ENCODE peak calls at places on chromosome 15, in seven cellular contexts. M, P, R, H, X, E and U are unnamed samples.

GRCh38 chr15:67253517-67254237 is 784 bp downstream of the AAGAB start:
- DNase-seq in M (peak), P (no peak), R (no peak), H (peak), X (no peak), E (no peak), U (no peak)

GRCh38 chr15:74179983-74180688 is 6.6 kb downstream of the ISLR start:
- DNase-seq in M (peak), P (no peak), R (peak), H (peak), X (no peak), E (peak), U (no peak)

GRCh38 chr15:38088971-38089370 is 154.5 kb downstream of the TMCO5A start:
- DNase-seq in M (peak), P (no peak), R (no peak), H (no peak), X (no peak), E (no peak), U (no peak)

GRCh38 chr15:58748040-58748786 is 1.3 kb downstream of the ADAM10 start:
- DNase-seq in M (no peak), P (peak), R (no peak), H (no peak), X (no peak), E (no peak), U (no peak)

GRCh38 chr15:66842710-66843441 is 140.8 kb downstream of the SMAD6 start:
- DNase-seq in M (peak), P (no peak), R (peak), H (peak), X (no peak), E (peak), U (peak)

GRCh38 chr15:32657198-32657886 is 15.8 kb downstream of the SCG5 start:
- DNase-seq in M (no peak), P (peak), R (no peak), H (peak), X (no peak), E (no peak), U (no peak)

GRCh38 chr15:80597081-80597480 is 98.0 kb upstream of the ABHD17C start:
- DNase-seq in M (no peak), P (no peak), R (no peak), H (no peak), X (no peak), E (no peak), U (no peak)

GRCh38 chr15:31251165-31251564 is 75.5 kb upstream of the KLF13 start:
- DNase-seq in M (no peak), P (no peak), R (no peak), H (no peak), X (no peak), E (no peak), U (no peak)

GRCh38 chr15:26866298-26867198 is at the start of gene GABRA5:
- DNase-seq in M (peak), P (no peak), R (peak), H (peak), X (no peak), E (no peak), U (no peak)

GRCh38 chr15:68635142-68635541 is 56.3 kb downstream of the CORO2B start:
- DNase-seq in M (peak), P (no peak), R (peak), H (no peak), X (no peak), E (no peak), U (no peak)

GRCh38 chr15:96047255-96047931 is 283.1 kb upstream of the NR2F2 start:
- DNase-seq in M (peak), P (no peak), R (no peak), H (peak), X (no peak), E (no peak), U (no peak)

GRCh38 chr15:78149805-78150751 is 916 bp downstream of the IDH3A start:
- DNase-seq in M (no peak), P (no peak), R (no peak), H (peak), X (no peak), E (no peak), U (no peak)

GRCh38 chr15:74036271-74037170 is 42.0 kb downstream of the PML start:
- DNase-seq in M (peak), P (no peak), R (peak), H (peak), X (no peak), E (no peak), U (no peak)

GRCh38 chr15:69757186-69757585 is 304.6 kb downstream of the RPLP1 start:
- DNase-seq in M (no peak), P (no peak), R (no peak), H (peak), X (peak), E (no peak), U (no peak)

GRCh38 chr15:50298340-50298739 is 32.8 kb upstream of the HDC start:
- DNase-seq in M (peak), P (no peak), R (no peak), H (no peak), X (no peak), E (no peak), U (no peak)

GRCh38 chr15:45594322-45594721 is 7.1 kb downstream of the BLOC1S6 start:
- DNase-seq in M (no peak), P (no peak), R (no peak), H (no peak), X (no peak), E (no peak), U (no peak)

GRCh38 chr15:24823473-24823872 is 131.3 kb upstream of the SNRPN start:
- DNase-seq in M (no peak), P (no peak), R (peak), H (no peak), X (no peak), E (no peak), U (no peak)

GRCh38 chr15:75923756-75924155 is 20.1 kb downstream of the FBXO22 start:
- DNase-seq in M (no peak), P (no peak), R (no peak), H (no peak), X (no peak), E (no peak), U (no peak)

GRCh38 chr15:75644376-75644775 is 3.3 kb upstream of the SNX33 start:
- DNase-seq in M (no peak), P (no peak), R (no peak), H (no peak), X (no peak), E (no peak), U (no peak)

GRCh38 chr15:86892774-86893449 is 813.2 kb downstream of the AGBL1 start:
- DNase-seq in M (peak), P (no peak), R (no peak), H (peak), X (no peak), E (no peak), U (no peak)

GRCh38 chr15:80875568-80875967 is 96.4 kb downstream of the CEMIP start:
- DNase-seq in M (no peak), P (no peak), R (peak), H (peak), X (no peak), E (peak), U (no peak)

GRCh38 chr15:62020576-62021160 is 39.6 kb downstream of the VPS13C start:
- DNase-seq in M (no peak), P (no peak), R (no peak), H (peak), X (no peak), E (no peak), U (no peak)

GRCh38 chr15:85296615-85297402 is 83.6 kb upstream of the AKAP13 start:
- DNase-seq in M (peak), P (peak), R (peak), H (peak), X (peak), E (no peak), U (peak)

GRCh38 chr15:70200511-70200991 is 102.8 kb upstream of the TLE3 start:
- DNase-seq in M (peak), P (no peak), R (no peak), H (no peak), X (no peak), E (peak), U (no peak)

GRCh38 chr15:98787936-98788757 is 139.8 kb downstream of the IGF1R start:
- DNase-seq in M (no peak), P (no peak), R (no peak), H (peak), X (no peak), E (no peak), U (peak)

DNA sequence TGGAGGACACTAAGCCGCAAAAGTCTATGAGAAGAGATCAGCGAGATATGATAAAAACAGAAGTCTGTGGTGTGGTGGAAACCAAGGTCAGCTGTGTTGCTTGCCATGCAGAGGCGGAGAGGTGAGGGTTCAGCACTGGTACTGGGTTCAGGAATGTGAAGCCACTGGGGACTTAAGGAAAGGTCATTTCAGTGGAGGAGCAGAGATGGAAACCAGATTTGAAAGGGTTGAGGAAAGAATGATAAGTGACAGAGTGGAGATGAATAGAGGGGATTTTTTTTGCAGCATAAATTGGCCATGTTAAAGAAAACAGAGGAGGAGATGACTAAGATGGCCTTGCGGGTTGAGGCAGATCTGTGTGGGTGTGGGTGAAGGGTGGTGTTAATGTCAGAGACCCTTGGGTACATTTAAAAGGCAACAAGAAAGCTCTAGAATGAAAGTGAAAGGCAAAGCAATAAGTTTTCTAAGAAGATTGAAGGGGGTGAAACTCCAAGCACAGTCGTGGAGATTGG is 265.5 kb downstream of the ADAMTSL3 start:
- DNase-seq in M (no peak), P (peak), R (no peak), H (no peak), X (no peak), E (no peak), U (no peak)
- TF ChIP-seq CTCF in M (no peak), P (no peak), R (no peak), H (no peak), X (no peak), E (no peak), U (no peak)

GRCh38 chr15:42503822-42504221 is 8.4 kb downstream of the SNAP23 start:
- DNase-seq in M (no peak), P (no peak), R (no peak), H (no peak), X (no peak), E (no peak), U (no peak)
- TF ChIP-seq CTCF in M (no peak), P (no peak), R (no peak), H (no peak), X (no peak), E (no peak), U (no peak)

DNA sequence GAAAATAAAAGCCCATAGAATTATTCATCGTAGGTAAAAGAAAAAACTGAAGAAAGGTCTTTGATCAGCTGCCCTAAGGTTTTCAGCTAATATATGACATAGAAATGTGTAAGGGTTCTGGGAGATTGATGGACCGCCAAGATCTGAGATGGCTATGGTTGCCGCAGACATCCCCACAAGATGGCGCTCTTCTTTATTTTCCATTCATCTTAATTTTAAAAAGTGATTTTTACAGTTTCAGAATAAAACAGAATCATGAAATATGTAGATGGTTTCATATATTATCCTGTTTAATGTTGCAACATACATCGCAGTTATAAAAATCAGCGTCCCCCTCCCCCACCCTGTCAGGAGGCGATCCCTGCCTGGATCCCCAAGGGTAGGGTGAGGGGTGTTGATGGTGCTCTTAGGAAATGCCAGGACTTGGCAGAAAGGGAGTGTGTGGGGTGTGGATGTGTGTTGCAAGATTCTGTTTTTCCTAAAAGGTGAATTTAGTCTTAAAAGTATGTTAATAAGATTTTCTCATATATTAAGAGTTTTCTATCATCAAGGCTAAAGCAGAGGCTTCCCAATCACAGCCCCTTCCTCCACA is 68.8 kb downstream of the ANXA2 start:
- DNase-seq in M (peak), P (peak), R (no peak), H (peak), X (peak), E (no peak), U (no peak)
- TF ChIP-seq CTCF in M (peak), P (peak), R (peak), H (peak), X (peak), E (peak), U (peak)

GRCh38 chr15:95018888-95019545 is 787.7 kb downstream of the MCTP2 start:
- DNase-seq in M (peak), P (no peak), R (no peak), H (peak), X (no peak), E (no peak), U (no peak)

GRCh38 chr15:95017950-95018349 is 786.6 kb downstream of the MCTP2 start:
- DNase-seq in M (no peak), P (no peak), R (peak), H (peak), X (no peak), E (peak), U (no peak)

GRCh38 chr15:95016511-95017219 is 785.3 kb downstream of the MCTP2 start:
- DNase-seq in M (peak), P (no peak), R (peak), H (peak), X (no peak), E (no peak), U (no peak)

GRCh38 chr15:95013379-95013778 is 782.0 kb downstream of the MCTP2 start:
- DNase-seq in M (no peak), P (no peak), R (no peak), H (no peak), X (no peak), E (no peak), U (no peak)
- TF ChIP-seq CTCF in M (no peak), P (no peak), R (no peak), H (no peak), X (no peak), E (no peak), U (no peak)

GRCh38 chr15:40038654-40039543 is at the start of gene SRP14:
- DNase-seq in M (peak), P (peak), R (peak), H (peak), X (peak), E (peak), U (peak)
- TF ChIP-seq CTCF in M (no peak), P (no peak), R (peak), H (no peak), X (no peak), E (no peak), U (no peak)

DNA sequence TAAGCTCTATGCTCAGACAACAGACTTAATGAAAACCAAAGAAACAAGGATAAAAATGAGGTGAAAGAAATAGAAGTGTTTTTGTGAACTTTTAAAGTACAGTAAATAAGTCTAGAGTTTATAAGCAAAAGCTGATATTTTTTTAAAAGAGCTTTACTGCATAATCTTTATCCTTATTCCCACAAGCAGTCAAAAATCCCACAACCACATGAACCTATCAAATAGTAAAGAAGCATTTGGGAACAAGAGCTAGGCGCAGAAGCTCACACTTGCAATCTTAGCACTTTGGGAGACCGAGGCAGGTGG is 103.8 kb upstream of the TJP1 start:
- DNase-seq in M (no peak), P (no peak), R (no peak), H (no peak), X (no peak), E (no peak), U (no peak)
- TF ChIP-seq CTCF in M (no peak), P (no peak), R (no peak), H (no peak), X (no peak), E (no peak), U (no peak)